ENCODE peak calls at places on chromosomes 1 and 21, in eight cellular contexts. F, C, Q, I, X, U, Y and R are unnamed samples.

GRCh38 chr1:210730023-210730422 is 401.3 kb downstream of the HHAT start:
- DNase-seq in F (no peak), C (no peak), Q (no peak), I (no peak), X (no peak), U (no peak), Y (no peak), R (no peak)

GRCh38 chr1:61247051-61247854 is 164.9 kb downstream of the NFIA start:
- DNase-seq in F (no peak), C (no peak), Q (no peak), I (no peak), X (no peak), U (no peak), Y (no peak), R (no peak)

GRCh38 chr1:111723091-111723806 is 15.9 kb downstream of the INKA2 start:
- DNase-seq in F (no peak), C (no peak), Q (no peak), I (no peak), X (no peak), U (no peak), Y (peak), R (no peak)

GRCh38 chr1:94773931-94774422 is 46.2 kb upstream of the SLC44A3 start:
- DNase-seq in F (no peak), C (peak), Q (peak), I (no peak), X (no peak), U (no peak), Y (peak), R (no peak)

GRCh38 chr1:15669074-15669473 is 15.0 kb upstream of the PLEKHM2 start:
- DNase-seq in F (no peak), C (no peak), Q (no peak), I (no peak), X (no peak), U (no peak), Y (peak), R (no peak)

GRCh38 chr1:246786606-246787238 is 62.5 kb downstream of the SCCPDH start:
- DNase-seq in F (no peak), C (no peak), Q (no peak), I (no peak), X (no peak), U (no peak), Y (no peak), R (no peak)

GRCh38 chr21:43824250-43824882 is 35.0 kb downstream of the RRP1 start:
- DNase-seq in F (no peak), C (no peak), Q (no peak), I (no peak), X (no peak), U (no peak), Y (no peak), R (peak)

GRCh38 chr1:109828756-109829505 is 65.2 kb upstream of the EPS8L3 start:
- DNase-seq in F (no peak), C (no peak), Q (no peak), I (no peak), X (no peak), U (no peak), Y (peak), R (no peak)

GRCh38 chr1:29974345-29974744 is 738.0 kb downstream of the PTPRU start:
- DNase-seq in F (no peak), C (no peak), Q (peak), I (peak), X (no peak), U (peak), Y (peak), R (peak)

GRCh38 chr21:45912611-45913415 is 68.8 kb upstream of the COL6A1 start:
- DNase-seq in F (no peak), C (no peak), Q (peak), I (no peak), X (no peak), U (no peak), Y (no peak), R (no peak)

GRCh38 chr1:32413507-32414185 is 19.4 kb upstream of the BSDC1 start:
- DNase-seq in F (peak), C (peak), Q (peak), I (peak), X (peak), U (no peak), Y (peak), R (peak)

GRCh38 chr1:18786149-18786548 is 73.3 kb downstream of the TAS1R2 start:
- DNase-seq in F (no peak), C (no peak), Q (no peak), I (no peak), X (no peak), U (no peak), Y (no peak), R (no peak)

GRCh38 chr21:31564439-31564838 is 95.1 kb upstream of the SOD1 start:
- DNase-seq in F (no peak), C (no peak), Q (no peak), I (no peak), X (no peak), U (no peak), Y (peak), R (no peak)

GRCh38 chr1:40630488-40631223 is 34.8 kb downstream of the RIMS3 start:
- DNase-seq in F (no peak), C (peak), Q (peak), I (peak), X (peak), U (no peak), Y (peak), R (peak)

GRCh38 chr21:45556302-45556644 is 14.0 kb upstream of the SLC19A1 start:
- DNase-seq in F (no peak), C (no peak), Q (no peak), I (no peak), X (no peak), U (no peak), Y (no peak), R (no peak)

GRCh38 chr1:112614460-112615065 is 4.4 kb downstream of the ST7L start:
- DNase-seq in F (no peak), C (no peak), Q (peak), I (peak), X (peak), U (peak), Y (peak), R (peak)

GRCh38 chr1:118275716-118276115 is 90.7 kb upstream of the SPAG17 start:
- DNase-seq in F (no peak), C (no peak), Q (peak), I (no peak), X (no peak), U (no peak), Y (no peak), R (no peak)

GRCh38 chr1:76313304-76313703 is 238.8 kb downstream of the ST6GALNAC3 start:
- DNase-seq in F (no peak), C (no peak), Q (no peak), I (no peak), X (no peak), U (no peak), Y (no peak), R (no peak)

GRCh38 chr21:45136927-45137611 is 62.7 kb downstream of the ADARB1 start:
- DNase-seq in F (peak), C (peak), Q (peak), I (peak), X (peak), U (peak), Y (peak), R (peak)

GRCh38 chr1:31296486-31297272 is at the start of the genes SNRNP40 and ZCCHC17:
- DNase-seq in F (peak), C (peak), Q (peak), I (peak), X (peak), U (peak), Y (peak), R (peak)

GRCh38 chr1:30788580-30789387 is 31.2 kb upstream of the LAPTM5 start:
- DNase-seq in F (no peak), C (no peak), Q (no peak), I (no peak), X (no peak), U (no peak), Y (no peak), R (no peak)

GRCh38 chr1:7422081-7422480 is 349.0 kb upstream of the VAMP3 start:
- DNase-seq in F (no peak), C (no peak), Q (no peak), I (no peak), X (no peak), U (no peak), Y (no peak), R (no peak)

GRCh38 chr1:168623838-168624237 is 47.4 kb downstream of the XCL1 start:
- DNase-seq in F (no peak), C (no peak), Q (no peak), I (no peak), X (no peak), U (no peak), Y (no peak), R (no peak)

GRCh38 chr1:226414098-226414698 is 6.3 kb upstream of the PARP1 start:
- DNase-seq in F (no peak), C (no peak), Q (no peak), I (no peak), X (no peak), U (no peak), Y (peak), R (no peak)

GRCh38 chr1:55888685-55889317 is 673.6 kb upstream of the USP24 start:
- DNase-seq in F (no peak), C (no peak), Q (no peak), I (no peak), X (no peak), U (no peak), Y (no peak), R (no peak)

GRCh38 chr1:42334240-42335049 is 590 bp downstream of the FOXJ3 start:
- DNase-seq in F (peak), C (peak), Q (peak), I (peak), X (peak), U (no peak), Y (peak), R (peak)

GRCh38 chr1:27527223-27527856 is 37.4 kb upstream of the WASF2 start:
- DNase-seq in F (peak), C (peak), Q (no peak), I (peak), X (peak), U (no peak), Y (peak), R (no peak)

GRCh38 chr1:169132512-169133227 is 26.2 kb downstream of the ATP1B1 start:
- DNase-seq in F (no peak), C (no peak), Q (no peak), I (no peak), X (no peak), U (no peak), Y (no peak), R (no peak)

DNA sequence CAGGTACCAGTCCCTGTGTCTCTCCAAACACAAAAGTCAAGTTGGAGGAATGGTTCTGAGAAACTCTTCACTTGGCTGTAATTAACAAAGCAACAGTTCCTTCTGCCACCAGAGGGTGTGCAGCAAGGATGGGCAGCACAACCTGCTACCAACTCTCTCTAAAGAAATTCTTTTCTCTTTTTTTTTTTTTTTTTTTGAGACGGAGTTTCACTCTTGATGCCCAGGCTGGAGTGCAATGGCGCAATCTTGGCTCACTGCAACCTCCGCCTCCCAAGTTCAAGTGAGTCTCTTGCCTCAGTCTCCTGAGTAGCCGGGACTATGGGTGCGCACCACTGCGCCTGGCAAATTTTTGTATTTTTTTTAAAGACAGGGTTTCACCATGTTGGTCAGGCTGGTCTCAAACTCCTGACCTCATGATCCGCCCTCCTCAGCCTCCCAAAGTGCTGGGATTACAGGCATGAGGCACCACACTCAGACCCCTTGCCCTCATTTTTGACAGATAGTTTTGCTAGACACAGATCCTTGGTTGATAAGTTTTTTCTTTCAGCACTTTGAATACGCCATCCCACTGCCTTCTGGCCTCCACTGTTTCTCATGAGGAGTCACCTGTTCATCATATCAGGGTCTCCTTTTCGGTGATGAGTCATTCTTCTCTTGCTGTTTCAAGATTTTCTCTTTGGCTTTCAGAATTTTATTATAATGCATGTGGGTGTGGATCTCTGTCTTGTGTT is 12.1 kb upstream of the DEGS1 start:
- DNase-seq in F (no peak), C (no peak), Q (no peak), I (peak), X (no peak), U (no peak), Y (peak), R (peak)
- TF ChIP-seq CTCF in F (peak), C (peak), Q (peak), I (peak), X (peak), U (peak), Y (peak), R (peak)

DNA sequence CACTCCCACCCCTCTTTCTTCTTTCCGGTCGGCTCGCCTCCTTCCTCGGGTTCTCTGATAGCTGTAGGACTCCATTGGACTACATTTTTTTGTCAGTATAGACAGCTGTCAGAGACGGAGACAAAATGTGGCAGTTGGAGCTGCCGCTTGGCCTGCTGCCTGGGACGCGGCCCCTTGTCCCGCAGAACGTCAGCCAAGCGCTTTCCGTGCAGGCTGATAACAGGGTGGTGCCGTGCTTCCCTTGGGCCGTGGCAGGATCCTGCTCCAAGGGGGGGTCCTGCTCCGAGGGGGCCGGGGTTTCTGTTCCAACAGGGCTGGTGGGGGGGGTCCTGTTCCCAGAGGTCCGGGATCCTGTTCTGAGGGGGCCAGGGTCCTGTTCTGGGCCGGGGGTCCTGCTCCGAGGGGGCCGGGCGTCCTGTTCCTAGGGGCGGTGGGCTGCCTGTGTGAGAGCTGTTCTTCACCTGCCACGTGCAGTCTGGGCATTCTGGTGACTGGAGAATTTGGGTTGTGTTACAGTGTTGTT is 4.9 kb downstream of the SKI start:
- DNase-seq in F (no peak), C (no peak), Q (no peak), I (no peak), X (no peak), U (no peak), Y (no peak), R (no peak)
- H3K4me3 ChIP-seq in F (peak), C (no peak), Q (peak), I (no peak), X (peak), U (peak), Y (no peak), R (peak)

DNA sequence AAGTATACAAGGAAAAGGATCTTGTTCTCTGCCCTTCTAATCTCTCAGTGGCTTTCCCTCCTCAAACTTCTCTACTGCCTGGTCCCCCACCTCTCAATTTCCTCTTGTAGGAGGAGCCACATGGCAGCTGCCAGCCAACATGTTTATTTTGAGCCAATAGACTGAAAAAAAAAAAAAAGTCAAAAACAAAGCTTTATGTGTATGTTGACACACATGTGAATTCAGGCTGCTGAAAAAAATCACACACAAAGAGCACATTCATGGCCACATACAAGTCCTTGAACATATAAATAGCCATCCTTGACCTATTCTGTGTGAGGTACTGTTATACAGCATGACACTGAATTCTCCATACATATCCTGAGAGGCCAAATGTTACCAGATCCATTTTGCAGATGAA is 3.7 kb downstream of the PTPN14 start:
- DNase-seq in F (no peak), C (no peak), Q (no peak), I (no peak), X (no peak), U (no peak), Y (no peak), R (no peak)
- TF ChIP-seq CTCF in F (no peak), C (no peak), Q (no peak), I (no peak), X (no peak), U (no peak), Y (no peak), R (no peak)

GRCh38 chr1:190491404-190491803 is 13.7 kb upstream of the BRINP3 start:
- DNase-seq in F (no peak), C (no peak), Q (no peak), I (no peak), X (no peak), U (no peak), Y (no peak), R (no peak)
- H3K4me3 ChIP-seq in F (no peak), C (no peak), Q (no peak), I (no peak), X (no peak), U (no peak), Y (no peak), R (no peak)

GRCh38 chr1:159854693-159855192 is 7.7 kb downstream of the VSIG8 start:
- DNase-seq in F (peak), C (peak), Q (peak), I (no peak), X (peak), U (no peak), Y (peak), R (peak)
- TF ChIP-seq CTCF in F (peak), C (no peak), Q (no peak), I (no peak), X (no peak), U (no peak), Y (no peak), R (no peak)